ENCODE peak calls at places on chromosomes 12 and 14, in six cellular contexts. G is iris pigment epithelial cell, Q is GM13977, Z is heart right ventricle, O is RWPE1, D is GM23248. K is an unnamed sample.

GRCh38 chr12:13573698-13574321 is 377.3 kb downstream of the EMP1 start:
- DNase-seq in G (peak; percentile 78), Q (no peak), Z (no peak), O (peak; percentile 57), D (peak; percentile 94), K (no peak)

GRCh38 chr12:52976574-52977071 is 27.7 kb downstream of the KRT18 start:
- DNase-seq in G (no peak), Q (no peak), Z (no peak), O (no peak), D (peak; percentile 34), K (peak; percentile 95)

GRCh38 chr14:94682061-94682516 is 69.9 kb downstream of the SERPINA3 start:
- DNase-seq in G (no peak), Q (no peak), Z (no peak), O (no peak), D (no peak), K (no peak)

GRCh38 chr12:106341086-106341879 is 16.3 kb upstream of the POLR3B start:
- DNase-seq in G (no peak), Q (no peak), Z (no peak), O (no peak), D (peak; percentile 59), K (no peak)

GRCh38 chr14:78997811-78998210 is 827.6 kb downstream of the NRXN3 start:
- DNase-seq in G (peak; percentile 54), Q (no peak), Z (no peak), O (no peak), D (peak; percentile 34), K (peak; percentile 25)

GRCh38 chr12:132833341-132833740 is 4.7 kb upstream of the GOLGA3 start:
- DNase-seq in G (no peak), Q (no peak), Z (no peak), O (no peak), D (no peak), K (no peak)

GRCh38 chr12:10722905-10723866 is at the start of gene YBX3:
- DNase-seq in G (peak; percentile 80), Q (peak; percentile 88), Z (peak; percentile 87), O (peak; percentile 80), D (peak; percentile 89), K (peak; percentile 86)

GRCh38 chr12:19138551-19139344 is 9.2 kb downstream of the PLEKHA5 start:
- DNase-seq in G (peak; percentile 36), Q (no peak), Z (no peak), O (peak; percentile 20), D (peak; percentile 69), K (peak; percentile 51)

GRCh38 chr14:61132336-61132735 is 148.8 kb downstream of the TMEM30B start:
- DNase-seq in G (no peak), Q (no peak), Z (no peak), O (no peak), D (no peak), K (no peak)

GRCh38 chr12:30847259-30847658 is 79.3 kb upstream of the TSPAN11 start:
- DNase-seq in G (peak; percentile 73), Q (no peak), Z (no peak), O (no peak), D (peak; percentile 77), K (peak; percentile 78)

GRCh38 chr12:122975790-122976647 is 975 bp downstream of the OGFOD2 start:
- DNase-seq in G (no peak), Q (no peak), Z (no peak), O (no peak), D (peak; percentile 53), K (peak; percentile 40)

GRCh38 chr14:90739318-90740077 is 76.7 kb downstream of the TTC7B start:
- DNase-seq in G (no peak), Q (no peak), Z (no peak), O (no peak), D (peak; percentile 12), K (no peak)

GRCh38 chr14:88765130-88765529 is 27.6 kb downstream of the EML5 start:
- DNase-seq in G (peak; percentile 54), Q (no peak), Z (no peak), O (no peak), D (peak; percentile 7), K (no peak)

GRCh38 chr14:34713681-34714319 is 593 bp downstream of the CFL2 start:
- DNase-seq in G (peak; percentile 85), Q (peak; percentile 34), Z (peak; percentile 9), O (peak; percentile 34), D (peak; percentile 91), K (peak; percentile 85)

GRCh38 chr14:67900188-67900587 is 80.6 kb downstream of the RAD51B start:
- DNase-seq in G (no peak), Q (no peak), Z (no peak), O (no peak), D (no peak), K (no peak)

GRCh38 chr12:30201301-30202160 is 417.8 kb upstream of the TMTC1 start:
- DNase-seq in G (peak; percentile 1), Q (no peak), Z (peak; percentile 12), O (no peak), D (peak; percentile 10), K (peak; percentile 6)

K was measured in mesenchymal stem cell.